ENCODE peak calls at places on chromosomes 13 and 19, in four cellular contexts. F, V, J and H are unnamed samples.

GRCh38 chr19:8973501-8974091 is 36.6 kb downstream of the MUC16 start:
- DNase-seq in F (no peak), V (no peak), J (no peak), H (peak; percentile 91)

GRCh38 chr13:48950507-48950886 is 25.2 kb upstream of the FNDC3A start:
- DNase-seq in F (peak; percentile 15), V (peak; percentile 23), J (no peak), H (no peak)

GRCh38 chr13:72144625-72145024 is 277.6 kb upstream of the DACH1 start:
- DNase-seq in F (no peak), V (no peak), J (no peak), H (no peak)

GRCh38 chr19:32407004-32407992 is 1.7 kb downstream of the DPY19L3 start:
- DNase-seq in F (no peak), V (peak; percentile 16), J (peak; percentile 36), H (no peak)

GRCh38 chr13:29918845-29919244 is 68.4 kb upstream of the UBL3 start:
- DNase-seq in F (no peak), V (no peak), J (no peak), H (no peak)

GRCh38 chr19:47032171-47032811 is 12.7 kb downstream of the NPAS1 start:
- DNase-seq in F (peak; percentile 32), V (no peak), J (peak; percentile 75), H (peak; percentile 83)

GRCh38 chr19:13644648-13645047 is 119.7 kb upstream of the MRI1 start:
- DNase-seq in F (no peak), V (no peak), J (peak; percentile 33), H (no peak)

GRCh38 chr19:34484328-34484727 is 2.8 kb downstream of the WTIP start:
- DNase-seq in F (no peak), V (no peak), J (no peak), H (no peak)

GRCh38 chr13:96091932-96092253 is 2.0 kb downstream of the HS6ST3 start:
- DNase-seq in F (no peak), V (no peak), J (no peak), H (no peak)

GRCh38 chr19:28166025-28166424 is 1046.9 kb downstream of the UQCRFS1 start:
- DNase-seq in F (no peak), V (no peak), J (no peak), H (no peak)

GRCh38 chr13:51845574-51846318 is 769 bp upstream of the TMEM272 start:
- DNase-seq in F (no peak), V (peak; percentile 27), J (no peak), H (no peak)

GRCh38 chr19:46925548-46925950 is 64.8 kb downstream of the ARHGAP35 start:
- DNase-seq in F (no peak), V (peak; percentile 93), J (no peak), H (no peak)

GRCh38 chr13:31100721-31101120 is 61.0 kb downstream of the HSPH1 start:
- DNase-seq in F (no peak), V (no peak), J (no peak), H (no peak)

GRCh38 chr19:1156830-1157615 is 17.0 kb downstream of the SBNO2 start:
- DNase-seq in F (no peak), V (no peak), J (no peak), H (no peak)

GRCh38 chr19:56976300-56976699 is 135.8 kb upstream of the PEG3 start:
- DNase-seq in F (no peak), V (peak; percentile 72), J (no peak), H (no peak)

GRCh38 chr13:112674412-112675383 is 15.1 kb upstream of the ATP11A start:
- DNase-seq in F (no peak), V (no peak), J (no peak), H (no peak)

GRCh38 chr19:28631931-28632330 is 581.0 kb downstream of the UQCRFS1 start:
- DNase-seq in F (no peak), V (no peak), J (no peak), H (no peak)

GRCh38 chr19:16328824-16329482 is 4.3 kb downstream of the KLF2 start:
- DNase-seq in F (no peak), V (no peak), J (no peak), H (no peak)

GRCh38 chr19:48613852-48614435 is 932 bp downstream of the FAM83E start:
- DNase-seq in F (no peak), V (no peak), J (no peak), H (no peak)

GRCh38 chr13:22074403-22074802 is 403.5 kb downstream of the FGF9 start:
- DNase-seq in F (no peak), V (no peak), J (no peak), H (no peak)

GRCh38 chr19:34926685-34927375 is at the start of gene ZNF30:
- DNase-seq in F (peak; percentile 48), V (peak; percentile 85), J (peak; percentile 97), H (peak; percentile 90)

GRCh38 chr13:111253334-111253872 is 67.0 kb upstream of the TEX29 start:
- DNase-seq in F (no peak), V (no peak), J (no peak), H (no peak)

GRCh38 chr19:55096061-55096701 is 20.5 kb downstream of the EPS8L1 start:
- DNase-seq in F (no peak), V (no peak), J (no peak), H (no peak)

GRCh38 chr19:55099557-55100506 is 17.6 kb downstream of the PPP1R12C start:
- DNase-seq in F (no peak), V (no peak), J (no peak), H (no peak)

GRCh38 chr19:55097864-55098715 is 19.3 kb downstream of the PPP1R12C start:
- DNase-seq in F (no peak), V (no peak), J (no peak), H (no peak)

GRCh38 chr19:55101261-55101660 is 16.2 kb downstream of the PPP1R12C start:
- DNase-seq in F (no peak), V (no peak), J (no peak), H (no peak)

DNA sequence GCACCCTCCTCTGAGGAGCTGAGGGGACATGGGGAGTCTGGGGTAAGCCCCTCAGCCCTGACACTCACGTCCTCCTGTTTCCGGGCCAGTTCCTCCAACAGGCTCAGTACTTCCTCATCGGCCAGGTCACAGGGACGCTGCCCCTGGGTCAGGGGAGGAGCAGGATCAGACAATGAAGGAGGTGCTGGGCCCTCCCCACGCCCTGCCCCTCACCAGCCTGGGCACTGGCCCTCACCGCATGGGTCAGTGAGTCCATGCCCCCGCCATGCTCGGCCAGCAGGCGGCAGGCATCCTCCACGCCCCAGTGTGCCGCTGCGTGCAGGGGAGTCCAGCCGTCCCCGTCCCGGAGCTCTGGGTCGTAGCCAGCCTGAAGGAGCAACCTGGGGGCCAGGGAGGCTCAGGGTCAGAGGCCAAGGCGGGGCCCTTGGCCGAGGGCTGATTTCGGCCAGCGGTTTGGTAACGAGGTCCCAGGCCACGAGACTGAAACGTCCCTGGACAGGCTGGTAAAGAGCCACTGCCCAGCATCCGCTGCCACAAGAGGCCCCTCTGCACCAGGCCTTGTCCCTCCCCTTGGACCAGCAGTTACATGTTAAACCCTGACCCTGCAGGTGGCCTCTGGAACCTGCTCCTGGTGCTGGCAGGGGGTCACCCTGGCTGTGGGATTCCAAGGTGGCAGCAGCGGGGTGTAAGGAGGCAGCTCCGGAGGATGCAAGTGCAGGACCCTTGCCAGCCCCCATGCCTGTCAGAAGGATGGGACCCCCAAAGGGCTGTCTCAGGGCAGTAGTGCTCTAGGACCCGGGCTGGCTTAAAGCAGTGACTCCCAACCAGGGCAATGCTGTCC is 18.5 kb downstream of the PPP1R12C start:
- DNase-seq in F (no peak), V (no peak), J (no peak), H (no peak)
- TF ChIP-seq JUND in F (no peak), V (no peak), J (no peak), H (no peak)

GRCh38 chr19:44657211-44657921 is 13.7 kb downstream of the PVR start:
- DNase-seq in F (no peak), V (peak; percentile 62), J (peak; percentile 86), H (no peak)
- TF ChIP-seq JUND in F (no peak), V (no peak), J (no peak), H (no peak)

GRCh38 chr19:10467104-10467706 is 36.0 kb downstream of the KEAP1 start:
- DNase-seq in F (no peak), V (no peak), J (peak; percentile 8), H (no peak)

GRCh38 chr19:10460714-10461046 is 40.3 kb downstream of the PDE4A start:
- DNase-seq in F (no peak), V (no peak), J (no peak), H (no peak)

GRCh38 chr19:10464456-10464855 is 38.7 kb downstream of the KEAP1 start:
- DNase-seq in F (no peak), V (no peak), J (no peak), H (no peak)

GRCh38 chr19:10462557-10462956 is 40.6 kb downstream of the KEAP1 start:
- DNase-seq in F (no peak), V (no peak), J (peak; percentile 8), H (no peak)

DNA sequence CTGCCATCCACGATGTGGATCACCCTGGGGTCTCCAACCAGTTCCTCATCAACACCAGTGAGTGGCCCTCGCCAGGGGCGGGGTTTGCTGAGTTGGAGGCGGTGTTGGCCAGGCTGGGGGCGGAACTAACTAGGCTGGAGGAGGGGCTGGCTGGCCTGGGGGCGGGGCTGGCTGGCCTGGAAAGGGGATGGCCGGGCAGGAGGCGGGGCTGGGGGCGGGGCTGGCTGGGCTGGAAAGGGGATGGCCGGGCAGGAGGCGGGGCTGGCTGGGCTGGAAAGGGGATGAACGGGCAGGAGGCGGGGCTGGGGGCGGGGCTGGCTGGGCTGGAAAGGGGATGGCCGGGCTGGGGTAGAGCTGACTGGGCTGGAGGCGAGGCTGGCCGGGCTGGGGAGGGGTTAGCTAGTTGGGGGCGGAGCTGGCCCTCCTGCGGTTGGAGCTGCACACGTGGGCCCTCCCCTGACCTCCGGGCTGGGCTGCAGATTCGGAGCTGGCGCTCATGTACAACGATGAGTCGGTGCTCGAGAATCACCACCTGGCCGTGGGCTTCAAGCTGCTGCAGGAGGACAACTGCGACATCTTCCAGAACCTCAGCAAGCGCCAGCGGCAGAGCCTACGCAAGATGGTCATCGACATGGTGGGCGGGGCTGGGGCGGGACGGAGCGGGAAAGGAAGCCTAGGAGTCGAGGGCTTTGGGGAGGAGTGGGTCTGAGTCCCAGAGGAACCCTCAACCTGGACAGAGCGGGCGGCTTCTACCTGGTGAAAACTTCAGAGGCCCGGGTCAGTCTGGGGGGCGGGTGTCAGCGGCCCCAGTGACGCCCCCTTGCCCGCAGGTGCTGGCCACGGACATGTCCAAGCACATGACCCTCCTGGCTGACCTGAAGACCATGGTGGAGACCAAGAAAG is 41.0 kb downstream of the PDE4A start:
- DNase-seq in F (peak; percentile 57), V (peak; percentile 12), J (peak; percentile 99), H (peak; percentile 93)
- TF ChIP-seq JUND in F (no peak), V (no peak), J (no peak), H (no peak)

GRCh38 chr19:49801966-49802661 is 11.0 kb downstream of the FUZ start:
- DNase-seq in F (no peak), V (no peak), J (peak; percentile 97), H (peak; percentile 33)
- TF ChIP-seq JUND in F (no peak), V (no peak), J (no peak), H (no peak)

DNA sequence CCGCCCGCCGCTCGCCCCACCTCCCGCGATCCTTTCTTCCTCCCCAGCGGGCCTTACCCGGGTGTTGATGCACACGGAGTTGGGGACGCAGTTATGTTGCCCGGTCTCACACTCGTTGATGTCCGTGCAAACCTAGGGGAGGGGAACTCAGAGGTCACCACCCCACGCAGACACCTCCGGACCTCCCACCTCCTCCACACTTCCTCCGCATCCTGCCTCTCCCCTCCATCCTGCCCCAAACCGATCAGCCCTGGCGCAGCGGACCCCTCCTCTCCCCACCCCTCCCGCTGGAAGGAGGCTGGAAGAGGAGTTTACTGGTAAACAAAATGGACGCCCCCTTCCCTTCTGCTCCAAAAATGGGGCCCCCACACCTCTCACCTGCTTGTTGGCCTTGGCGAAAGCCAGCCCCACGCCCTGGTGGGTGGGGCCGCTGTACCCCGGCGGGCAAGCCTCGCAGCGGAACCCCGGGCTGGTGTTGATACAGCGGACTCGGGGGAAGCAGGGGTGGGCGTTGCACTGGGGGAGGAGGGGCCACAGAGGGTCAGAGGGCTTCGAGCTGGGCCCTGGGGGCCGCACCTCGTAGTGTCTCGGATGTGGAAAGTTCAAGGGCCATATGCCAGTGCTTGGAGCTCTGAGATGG is 2.2 kb downstream of the COMP start:
- DNase-seq in F (no peak), V (no peak), J (no peak), H (no peak)
- TF ChIP-seq JUND in F (no peak), V (no peak), J (no peak), H (no peak)